ENCODE peak calls at places on chromosomes 11 and 22, in four cellular contexts. One of them, this sample, is unnamed.

GRCh38 chr11:4454031-4454430 is 4.9 kb downstream of the OR52K2 start:
- DNase-seq in A549: no peak
- DNase-seq in right atrium auricular region: no peak
- DNase-seq in transverse colon: no peak
- DNase-seq in this sample: no peak

GRCh38 chr11:67111261-67111660 is 7.8 kb upstream of the KDM2A start:
- DNase-seq in A549: no peak
- DNase-seq in right atrium auricular region: no peak
- DNase-seq in transverse colon: no peak
- DNase-seq in this sample: no peak

GRCh38 chr22:30591191-30591587 is 521 bp downstream of the PES1 start:
- DNase-seq in A549: no peak
- DNase-seq in right atrium auricular region: no peak
- DNase-seq in transverse colon: no peak
- DNase-seq in this sample: no peak

GRCh38 chr11:67530282-67530592 is 7.0 kb upstream of the CABP2 start:
- DNase-seq in A549: no peak
- DNase-seq in right atrium auricular region: no peak
- DNase-seq in transverse colon: no peak
- DNase-seq in this sample: no peak

GRCh38 chr11:31397239-31397834 is 27.7 kb downstream of the DNAJC24 start:
- DNase-seq in A549: peak
- DNase-seq in right atrium auricular region: no peak
- DNase-seq in transverse colon: no peak
- DNase-seq in this sample: no peak

GRCh38 chr11:61923166-61924015 is 6.0 kb upstream of the RAB3IL1 start:
- DNase-seq in A549: no peak
- DNase-seq in right atrium auricular region: peak
- DNase-seq in transverse colon: peak
- DNase-seq in this sample: no peak

GRCh38 chr22:49962751-49963646 is 2.4 kb downstream of the PIM3 start:
- DNase-seq in A549: no peak
- DNase-seq in right atrium auricular region: no peak
- DNase-seq in transverse colon: peak
- DNase-seq in this sample: peak

GRCh38 chr11:2800655-2801531 is 84.7 kb downstream of the CDKN1C start:
- DNase-seq in A549: no peak
- DNase-seq in right atrium auricular region: no peak
- DNase-seq in transverse colon: peak
- DNase-seq in this sample: peak

GRCh38 chr22:21940521-21940920 is 12.1 kb downstream of the PPM1F start:
- DNase-seq in A549: no peak
- DNase-seq in right atrium auricular region: no peak
- DNase-seq in transverse colon: no peak
- DNase-seq in this sample: no peak

GRCh38 chr22:30572840-30573593 is 1.4 kb downstream of the GAL3ST1 start:
- DNase-seq in A549: peak
- DNase-seq in right atrium auricular region: no peak
- DNase-seq in transverse colon: peak
- DNase-seq in this sample: no peak

GRCh38 chr11:108870373-108871020 is 205.6 kb downstream of the DDX10 start:
- DNase-seq in A549: peak
- DNase-seq in right atrium auricular region: no peak
- DNase-seq in transverse colon: no peak
- DNase-seq in this sample: no peak

GRCh38 chr11:93529707-93530467 is 13.3 kb downstream of the SMCO4 start:
- DNase-seq in A549: no peak
- DNase-seq in right atrium auricular region: peak
- DNase-seq in transverse colon: no peak
- DNase-seq in this sample: no peak

GRCh38 chr22:31230871-31231621 is 18.9 kb downstream of the LIMK2 start:
- DNase-seq in A549: peak
- DNase-seq in right atrium auricular region: no peak
- DNase-seq in transverse colon: peak
- DNase-seq in this sample: peak

GRCh38 chr11:131674051-131674755 is 303.8 kb downstream of the NTM start:
- DNase-seq in A549: peak
- DNase-seq in right atrium auricular region: peak
- DNase-seq in transverse colon: peak
- DNase-seq in this sample: peak

GRCh38 chr11:29135504-29135903 is 881.3 kb downstream of the KCNA4 start:
- DNase-seq in A549: no peak
- DNase-seq in right atrium auricular region: no peak
- DNase-seq in transverse colon: no peak
- DNase-seq in this sample: no peak

GRCh38 chr11:126415128-126415527 is 59.6 kb downstream of the ST3GAL4 start:
- DNase-seq in A549: no peak
- DNase-seq in right atrium auricular region: peak
- DNase-seq in transverse colon: peak
- DNase-seq in this sample: peak

GRCh38 chr22:44442186-44442465 is 55.9 kb downstream of the RTL6 start:
- DNase-seq in A549: no peak
- DNase-seq in right atrium auricular region: no peak
- DNase-seq in transverse colon: no peak
- DNase-seq in this sample: no peak

GRCh38 chr22:19855504-19856409 is 1.1 kb upstream of the GNB1L start:
- DNase-seq in A549: peak
- DNase-seq in right atrium auricular region: peak
- DNase-seq in transverse colon: peak
- DNase-seq in this sample: peak

DNA sequence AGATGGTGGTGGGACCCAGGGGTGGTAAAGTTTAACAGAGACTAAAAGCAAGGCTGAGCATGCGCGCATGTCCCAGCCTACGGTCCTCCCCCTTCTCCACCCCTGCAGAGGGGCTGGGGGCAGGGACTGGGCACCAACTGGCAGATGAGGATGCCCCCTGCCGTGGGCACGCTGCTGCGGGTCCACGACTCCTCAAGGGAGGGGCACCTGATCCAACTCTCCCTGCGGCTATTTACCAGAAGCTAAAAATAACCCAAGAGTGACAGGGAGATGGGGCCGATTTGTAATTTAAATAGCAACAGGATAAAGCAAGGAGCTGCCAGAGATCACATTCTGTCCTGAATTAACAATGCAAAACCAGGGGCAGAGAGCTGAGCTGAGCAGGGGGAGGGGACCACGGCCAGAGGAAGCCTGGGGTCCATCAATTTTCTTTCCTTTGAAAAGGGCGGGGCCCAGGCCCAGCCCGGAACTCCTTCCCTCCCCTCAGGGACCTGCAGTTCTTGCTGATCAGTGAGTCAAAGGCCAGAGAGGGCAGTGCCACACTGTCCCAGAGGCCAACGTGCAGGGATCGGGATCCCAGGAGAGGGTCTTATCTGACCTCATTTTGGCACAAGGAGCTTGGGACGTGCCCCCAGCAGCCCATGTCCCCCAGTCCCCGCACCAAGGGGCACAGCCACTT is 8.1 kb upstream of the DGKZ start:
- DNase-seq in A549: no peak
- DNase-seq in right atrium auricular region: no peak
- DNase-seq in transverse colon: no peak
- DNase-seq in this sample: no peak
- H3K4me3 ChIP-seq in A549: no peak
- H3K4me3 ChIP-seq in right atrium auricular region: peak
- H3K4me3 ChIP-seq in transverse colon: no peak
- H3K4me3 ChIP-seq in this sample: no peak

DNA sequence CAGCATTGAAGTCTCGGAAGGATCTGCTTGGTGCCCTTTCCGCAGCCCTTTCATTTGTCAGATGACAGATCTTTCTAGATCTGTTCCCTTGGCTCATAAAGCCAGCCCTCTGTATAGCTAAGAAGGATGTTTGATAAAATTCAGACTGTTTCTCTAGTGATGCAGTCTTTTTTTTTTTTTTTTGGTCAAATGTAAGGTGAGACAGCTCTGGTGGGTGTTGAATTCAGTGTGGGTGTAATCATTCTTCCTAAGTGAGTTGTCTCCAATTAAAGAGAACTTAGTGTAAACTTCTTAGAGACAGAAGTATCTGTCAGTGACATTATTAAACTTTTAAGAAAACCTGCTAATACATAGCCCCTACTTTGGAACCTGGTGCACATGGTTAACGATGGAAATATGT is 53.3 kb downstream of the AAMDC start:
- DNase-seq in A549: no peak
- DNase-seq in right atrium auricular region: no peak
- DNase-seq in transverse colon: no peak
- DNase-seq in this sample: no peak
- H3K27ac ChIP-seq in A549: no peak
- H3K27ac ChIP-seq in right atrium auricular region: no peak
- H3K27ac ChIP-seq in transverse colon: no peak
- H3K27ac ChIP-seq in this sample: no peak

GRCh38 chr11:59668188-59668949 is 468 bp downstream of the PATL1 start:
- DNase-seq in A549: peak
- DNase-seq in right atrium auricular region: peak
- DNase-seq in transverse colon: peak
- DNase-seq in this sample: peak
- H3K4me3 ChIP-seq in A549: peak
- H3K4me3 ChIP-seq in right atrium auricular region: peak
- H3K4me3 ChIP-seq in transverse colon: peak
- H3K4me3 ChIP-seq in this sample: peak

GRCh38 chr11:27281276-27281675 is 81.7 kb downstream of the CCDC34 start:
- DNase-seq in A549: no peak
- DNase-seq in right atrium auricular region: no peak
- DNase-seq in transverse colon: no peak
- DNase-seq in this sample: no peak
- H3K27ac ChIP-seq in A549: peak
- H3K27ac ChIP-seq in right atrium auricular region: peak
- H3K27ac ChIP-seq in transverse colon: no peak
- H3K27ac ChIP-seq in this sample: no peak

This sample was measured in lung.